ENCODE peak calls at places on chromosomes 3 and 15, in six cellular contexts. One of them, this sample, is unnamed.

GRCh38 chr3:156507285-156507684 is 47.6 kb downstream of the SSR3 start:
- DNase-seq in IMR-90: peak
- DNase-seq in neuronal stem cell: no peak
- DNase-seq in mesenchymal stem cell: peak
- DNase-seq in H1: no peak
- DNase-seq in trophoblast cell: no peak
- DNase-seq in this sample: no peak

GRCh38 chr3:8635625-8636024 is 9.0 kb downstream of the SSUH2 start:
- DNase-seq in IMR-90: no peak
- DNase-seq in neuronal stem cell: no peak
- DNase-seq in mesenchymal stem cell: no peak
- DNase-seq in H1: no peak
- DNase-seq in trophoblast cell: no peak
- DNase-seq in this sample: peak

GRCh38 chr3:183857863-183858262 is 26.8 kb downstream of the PARL start:
- DNase-seq in IMR-90: no peak
- DNase-seq in neuronal stem cell: no peak
- DNase-seq in mesenchymal stem cell: no peak
- DNase-seq in H1: no peak
- DNase-seq in trophoblast cell: no peak
- DNase-seq in this sample: no peak

GRCh38 chr15:93307513-93307912 is 218.5 kb upstream of the RGMA start:
- DNase-seq in IMR-90: no peak
- DNase-seq in neuronal stem cell: no peak
- DNase-seq in mesenchymal stem cell: no peak
- DNase-seq in H1: no peak
- DNase-seq in trophoblast cell: no peak
- DNase-seq in this sample: no peak

GRCh38 chr3:197001972-197002700 is 27.5 kb downstream of the MELTF start:
- DNase-seq in IMR-90: no peak
- DNase-seq in neuronal stem cell: no peak
- DNase-seq in mesenchymal stem cell: no peak
- DNase-seq in H1: no peak
- DNase-seq in trophoblast cell: no peak
- DNase-seq in this sample: peak

GRCh38 chr15:97984157-97984556 is 23.7 kb downstream of the ARRDC4 start:
- DNase-seq in IMR-90: no peak
- DNase-seq in neuronal stem cell: no peak
- DNase-seq in mesenchymal stem cell: peak
- DNase-seq in H1: no peak
- DNase-seq in trophoblast cell: peak
- DNase-seq in this sample: no peak

GRCh38 chr15:71761649-71762048 is 48.7 kb upstream of the NR2E3 start:
- DNase-seq in IMR-90: peak
- DNase-seq in neuronal stem cell: no peak
- DNase-seq in mesenchymal stem cell: peak
- DNase-seq in H1: no peak
- DNase-seq in trophoblast cell: peak
- DNase-seq in this sample: no peak

GRCh38 chr3:24496529-24497482 is 2.2 kb upstream of the THRB start:
- DNase-seq in IMR-90: peak
- DNase-seq in neuronal stem cell: peak
- DNase-seq in mesenchymal stem cell: peak
- DNase-seq in H1: no peak
- DNase-seq in trophoblast cell: peak
- DNase-seq in this sample: peak

GRCh38 chr3:54836876-54837275 is 91.0 kb downstream of the LRTM1 start:
- DNase-seq in IMR-90: no peak
- DNase-seq in neuronal stem cell: no peak
- DNase-seq in mesenchymal stem cell: peak
- DNase-seq in H1: no peak
- DNase-seq in trophoblast cell: no peak
- DNase-seq in this sample: no peak

GRCh38 chr15:29095746-29096145 is 173.9 kb downstream of the NSMCE3 start:
- DNase-seq in IMR-90: no peak
- DNase-seq in neuronal stem cell: no peak
- DNase-seq in mesenchymal stem cell: no peak
- DNase-seq in H1: no peak
- DNase-seq in trophoblast cell: no peak
- DNase-seq in this sample: no peak

GRCh38 chr3:147864754-147865354 is 455.7 kb downstream of the ZIC1 start:
- DNase-seq in IMR-90: no peak
- DNase-seq in neuronal stem cell: peak
- DNase-seq in mesenchymal stem cell: no peak
- DNase-seq in H1: no peak
- DNase-seq in trophoblast cell: no peak
- DNase-seq in this sample: no peak

GRCh38 chr15:61731081-61731480 is 329.2 kb downstream of the VPS13C start:
- DNase-seq in IMR-90: no peak
- DNase-seq in neuronal stem cell: no peak
- DNase-seq in mesenchymal stem cell: no peak
- DNase-seq in H1: no peak
- DNase-seq in trophoblast cell: no peak
- DNase-seq in this sample: no peak

GRCh38 chr15:36877796-36878744 is 222.3 kb downstream of the MEIS2 start:
- DNase-seq in IMR-90: no peak
- DNase-seq in neuronal stem cell: peak
- DNase-seq in mesenchymal stem cell: peak
- DNase-seq in H1: no peak
- DNase-seq in trophoblast cell: peak
- DNase-seq in this sample: no peak

DNA sequence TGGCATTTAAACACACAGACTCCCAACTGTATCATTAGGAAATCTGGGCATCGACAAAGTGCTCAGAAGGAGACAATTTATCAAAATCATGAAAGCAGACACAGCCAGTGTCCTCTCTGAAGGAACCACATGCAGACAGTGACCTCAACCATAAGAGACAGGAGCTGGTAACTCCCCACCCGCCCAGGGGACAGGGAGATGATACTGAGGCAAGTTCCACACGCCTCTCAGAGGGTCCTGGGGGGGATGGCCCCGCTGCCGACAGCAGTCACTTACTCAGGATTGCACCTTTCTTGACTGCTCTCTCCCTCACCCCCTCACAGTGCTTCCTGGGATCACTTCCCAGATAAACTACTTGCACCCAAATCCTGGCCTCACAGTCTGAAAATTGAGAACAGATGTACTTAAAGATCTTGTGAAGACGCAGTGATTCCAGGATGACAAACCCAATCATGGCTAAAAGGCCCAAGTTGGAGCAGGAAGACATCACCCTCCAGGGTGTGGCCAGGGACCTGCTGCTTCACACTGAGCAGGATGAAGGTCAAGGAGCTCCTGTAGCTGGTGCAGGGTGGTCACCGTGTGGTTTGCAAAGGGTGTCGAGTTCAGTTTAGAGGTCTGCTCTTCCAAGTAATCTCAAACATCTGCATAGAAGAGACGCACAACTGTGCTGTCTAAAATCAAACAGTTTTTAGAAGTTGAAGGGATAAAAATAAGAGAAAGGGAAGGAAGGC is 207.6 kb downstream of the ADAMTS17 start:
- DNase-seq in IMR-90: no peak
- DNase-seq in neuronal stem cell: no peak
- DNase-seq in mesenchymal stem cell: no peak
- DNase-seq in H1: no peak
- DNase-seq in trophoblast cell: no peak
- DNase-seq in this sample: no peak
- H4K91ac ChIP-seq in IMR-90: no peak
- H4K91ac ChIP-seq in neuronal stem cell: no peak
- H4K91ac ChIP-seq in mesenchymal stem cell: no peak
- H4K91ac ChIP-seq in H1: no peak
- H4K91ac ChIP-seq in trophoblast cell: no peak
- H4K91ac ChIP-seq in this sample: no peak

GRCh38 chr3:12692444-12692843 is 28.5 kb upstream of the RAF1 start:
- DNase-seq in IMR-90: no peak
- DNase-seq in neuronal stem cell: no peak
- DNase-seq in mesenchymal stem cell: no peak
- DNase-seq in H1: no peak
- DNase-seq in trophoblast cell: no peak
- DNase-seq in this sample: no peak

GRCh38 chr3:12695916-12696315 is 32.0 kb upstream of the RAF1 start:
- DNase-seq in IMR-90: no peak
- DNase-seq in neuronal stem cell: no peak
- DNase-seq in mesenchymal stem cell: no peak
- DNase-seq in H1: no peak
- DNase-seq in trophoblast cell: no peak
- DNase-seq in this sample: no peak

GRCh38 chr3:12691733-12692132 is 27.8 kb upstream of the RAF1 start:
- DNase-seq in IMR-90: no peak
- DNase-seq in neuronal stem cell: no peak
- DNase-seq in mesenchymal stem cell: no peak
- DNase-seq in H1: no peak
- DNase-seq in trophoblast cell: no peak
- DNase-seq in this sample: no peak

GRCh38 chr3:12689997-12690711 is 26.2 kb upstream of the RAF1 start:
- DNase-seq in IMR-90: peak
- DNase-seq in neuronal stem cell: no peak
- DNase-seq in mesenchymal stem cell: no peak
- DNase-seq in H1: no peak
- DNase-seq in trophoblast cell: no peak
- DNase-seq in this sample: no peak

DNA sequence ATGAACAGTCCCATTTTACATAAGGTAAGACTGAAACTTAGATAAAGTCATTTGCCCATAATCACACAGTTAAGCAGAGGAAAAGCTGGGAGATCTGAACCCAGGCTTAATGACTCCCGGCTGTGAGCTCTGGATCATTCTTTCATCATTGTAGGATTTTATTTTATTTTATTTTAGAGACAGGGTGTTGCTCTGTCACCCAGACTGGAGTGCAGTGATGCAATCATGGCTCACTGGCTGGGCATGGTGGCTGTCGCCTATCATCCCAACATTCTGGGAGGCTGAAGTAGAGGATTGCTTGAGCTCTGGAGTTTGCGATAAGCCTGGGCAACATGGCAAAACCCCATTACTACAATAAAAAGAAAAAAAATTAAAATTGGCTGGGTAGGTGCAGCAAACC is 31.2 kb upstream of the RAF1 start:
- DNase-seq in IMR-90: no peak
- DNase-seq in neuronal stem cell: no peak
- DNase-seq in mesenchymal stem cell: no peak
- DNase-seq in H1: no peak
- DNase-seq in trophoblast cell: no peak
- DNase-seq in this sample: no peak
- H4K91ac ChIP-seq in IMR-90: no peak
- H4K91ac ChIP-seq in neuronal stem cell: no peak
- H4K91ac ChIP-seq in mesenchymal stem cell: no peak
- H4K91ac ChIP-seq in H1: no peak
- H4K91ac ChIP-seq in trophoblast cell: no peak
- H4K91ac ChIP-seq in this sample: no peak

GRCh38 chr3:31884251-31884650 is 96.8 kb downstream of the OSBPL10 start:
- DNase-seq in IMR-90: no peak
- DNase-seq in neuronal stem cell: no peak
- DNase-seq in mesenchymal stem cell: no peak
- DNase-seq in H1: no peak
- DNase-seq in trophoblast cell: no peak
- DNase-seq in this sample: no peak

GRCh38 chr3:31880482-31881078 is 100.5 kb downstream of the OSBPL10 start:
- DNase-seq in IMR-90: no peak
- DNase-seq in neuronal stem cell: no peak
- DNase-seq in mesenchymal stem cell: no peak
- DNase-seq in H1: no peak
- DNase-seq in trophoblast cell: no peak
- DNase-seq in this sample: no peak

GRCh38 chr3:31885235-31885634 is 95.8 kb downstream of the OSBPL10 start:
- DNase-seq in IMR-90: no peak
- DNase-seq in neuronal stem cell: no peak
- DNase-seq in mesenchymal stem cell: no peak
- DNase-seq in H1: no peak
- DNase-seq in trophoblast cell: no peak
- DNase-seq in this sample: no peak

GRCh38 chr3:31882431-31882830 is 98.6 kb downstream of the OSBPL10 start:
- DNase-seq in IMR-90: no peak
- DNase-seq in neuronal stem cell: no peak
- DNase-seq in mesenchymal stem cell: no peak
- DNase-seq in H1: no peak
- DNase-seq in trophoblast cell: no peak
- DNase-seq in this sample: no peak

DNA sequence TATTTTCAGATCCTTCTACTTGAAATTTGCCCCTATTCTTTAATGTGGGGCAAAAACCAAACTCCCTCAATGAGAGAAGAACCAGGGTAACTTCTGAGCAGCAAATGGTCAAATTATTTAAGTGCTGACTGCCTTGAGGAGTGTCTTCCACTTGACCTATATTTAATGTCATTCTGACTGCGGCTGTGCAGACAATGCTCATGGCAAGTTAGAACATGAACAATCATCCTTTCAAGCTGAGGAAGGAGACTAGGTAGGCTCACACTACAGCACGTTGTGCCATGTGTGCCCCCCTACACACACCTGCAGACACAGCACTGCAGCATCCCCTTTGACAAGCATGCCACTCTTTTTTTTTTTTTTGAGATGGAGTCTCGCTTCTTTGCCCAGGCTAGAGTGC is 98.2 kb downstream of the OSBPL10 start:
- DNase-seq in IMR-90: no peak
- DNase-seq in neuronal stem cell: no peak
- DNase-seq in mesenchymal stem cell: no peak
- DNase-seq in H1: no peak
- DNase-seq in trophoblast cell: no peak
- DNase-seq in this sample: no peak
- H4K91ac ChIP-seq in IMR-90: no peak
- H4K91ac ChIP-seq in neuronal stem cell: no peak
- H4K91ac ChIP-seq in mesenchymal stem cell: no peak
- H4K91ac ChIP-seq in H1: no peak
- H4K91ac ChIP-seq in trophoblast cell: no peak
- H4K91ac ChIP-seq in this sample: no peak

DNA sequence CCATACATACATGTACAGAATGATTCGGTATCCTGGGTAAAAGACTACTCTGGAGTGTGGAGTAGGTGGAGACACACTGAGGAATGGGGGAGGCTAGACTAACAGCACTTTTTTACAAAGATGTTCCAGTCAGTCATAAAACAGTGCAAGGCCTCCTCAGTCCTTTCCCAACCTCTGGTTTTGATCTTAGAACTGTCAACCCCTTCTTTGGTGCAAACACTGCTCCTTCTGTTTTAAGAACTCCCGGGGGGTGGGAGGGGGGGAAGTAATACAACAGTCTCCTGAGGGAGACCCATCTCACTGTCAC is 7.5 kb upstream of the MAP1A start:
- DNase-seq in IMR-90: no peak
- DNase-seq in neuronal stem cell: no peak
- DNase-seq in mesenchymal stem cell: no peak
- DNase-seq in H1: no peak
- DNase-seq in trophoblast cell: no peak
- DNase-seq in this sample: no peak
- H4K91ac ChIP-seq in IMR-90: peak
- H4K91ac ChIP-seq in neuronal stem cell: no peak
- H4K91ac ChIP-seq in mesenchymal stem cell: no peak
- H4K91ac ChIP-seq in H1: no peak
- H4K91ac ChIP-seq in trophoblast cell: no peak
- H4K91ac ChIP-seq in this sample: no peak

DNA sequence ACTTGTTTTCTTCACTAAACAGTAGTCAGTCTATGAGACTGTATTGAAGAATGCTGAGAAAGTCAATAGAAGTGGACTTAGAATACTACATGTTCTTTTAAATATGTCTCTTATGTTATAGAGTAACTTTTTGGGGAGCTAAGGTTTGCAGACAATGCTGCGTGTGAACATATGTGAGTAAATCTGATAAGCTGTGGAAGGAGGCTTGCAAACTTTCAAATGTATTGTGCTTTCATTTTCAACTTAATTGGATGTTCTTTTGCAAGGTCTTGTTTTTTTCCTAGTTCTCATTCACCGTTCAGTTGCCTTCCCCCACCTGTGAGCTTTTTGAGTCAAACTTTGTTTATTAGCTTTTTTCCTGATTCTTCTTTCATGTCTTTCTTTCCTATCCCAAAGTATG is 176.2 kb downstream of the LPP start:
- DNase-seq in IMR-90: no peak
- DNase-seq in neuronal stem cell: no peak
- DNase-seq in mesenchymal stem cell: peak
- DNase-seq in H1: no peak
- DNase-seq in trophoblast cell: no peak
- DNase-seq in this sample: no peak
- H4K91ac ChIP-seq in IMR-90: no peak
- H4K91ac ChIP-seq in neuronal stem cell: no peak
- H4K91ac ChIP-seq in mesenchymal stem cell: no peak
- H4K91ac ChIP-seq in H1: no peak
- H4K91ac ChIP-seq in trophoblast cell: no peak
- H4K91ac ChIP-seq in this sample: no peak

This sample was measured in H9.